ENCODE peak calls at places on chromosomes 11 and 22, in six cellular contexts. W is BJ, S is cardiac fibroblast, K is astrocyte, P is body of pancreas, H is adipocyte. Y is an unnamed sample.

GRCh38 chr11:7893792-7894191 is 37.3 kb downstream of the OR10A6 start:
- DNase-seq in W (no peak), S (no peak), K (no peak), P (peak; percentile 45), H (no peak), Y (no peak)

GRCh38 chr11:120109531-120109930 is 28.4 kb downstream of the TRIM29 start:
- DNase-seq in W (no peak), S (no peak), K (no peak), P (no peak), H (no peak), Y (no peak)

GRCh38 chr11:46127150-46127638 is 5.9 kb upstream of the PHF21A start:
- DNase-seq in W (no peak), S (peak; percentile 85), K (peak; percentile 19), P (no peak), H (peak; percentile 59), Y (no peak)

GRCh38 chr11:81222491-81222890 is 1511.2 kb downstream of the FAM181B start:
- DNase-seq in W (no peak), S (no peak), K (no peak), P (no peak), H (no peak), Y (no peak)

GRCh38 chr22:17368727-17369552 is at the start of gene CECR2:
- DNase-seq in W (no peak), S (peak; percentile 61), K (peak; percentile 0), P (peak; percentile 49), H (peak; percentile 1), Y (no peak)

GRCh38 chr11:45321031-45321595 is 35.0 kb upstream of the SYT13 start:
- DNase-seq in W (no peak), S (no peak), K (no peak), P (no peak), H (no peak), Y (no peak)

GRCh38 chr11:38345286-38345685 is 1747.2 kb upstream of the RAG2 start:
- DNase-seq in W (no peak), S (peak; percentile 28), K (peak; percentile 53), P (no peak), H (no peak), Y (no peak)

GRCh38 chr11:95108671-95109551 is 19.3 kb downstream of the ENDOD1 start:
- DNase-seq in W (no peak), S (peak; percentile 75), K (peak; percentile 57), P (no peak), H (peak; percentile 20), Y (no peak)

GRCh38 chr11:57527056-57527631 is 3.4 kb downstream of the TIMM10 start:
- DNase-seq in W (no peak), S (peak; percentile 73), K (peak; percentile 20), P (peak; percentile 88), H (peak; percentile 81), Y (no peak)

GRCh38 chr11:3738241-3738640 is 59.1 kb downstream of the NUP98 start:
- DNase-seq in W (no peak), S (peak; percentile 48), K (peak; percentile 17), P (no peak), H (peak; percentile 69), Y (no peak)

GRCh38 chr11:28910926-28911325 is 802.7 kb downstream of the METTL15 start:
- DNase-seq in W (no peak), S (peak; percentile 16), K (no peak), P (no peak), H (peak; percentile 14), Y (no peak)

GRCh38 chr22:37427128-37427710 is at the start of gene ELFN2:
- DNase-seq in W (no peak), S (no peak), K (no peak), P (peak; percentile 37), H (peak; percentile 57), Y (no peak)

GRCh38 chr11:61126266-61126665 is 24.0 kb downstream of the CD5 start:
- DNase-seq in W (no peak), S (peak; percentile 17), K (no peak), P (no peak), H (no peak), Y (no peak)

GRCh38 chr11:69208190-69209037 is 52.7 kb downstream of the SMIM38 start:
- DNase-seq in W (no peak), S (no peak), K (no peak), P (no peak), H (no peak), Y (no peak)

GRCh38 chr11:104043678-104044239 is 7.3 kb downstream of the DDI1 start:
- DNase-seq in W (no peak), S (no peak), K (peak; percentile 64), P (no peak), H (no peak), Y (no peak)

GRCh38 chr22:23763579-23764331 is 965 bp downstream of the C22orf15 start:
- DNase-seq in W (no peak), S (no peak), K (no peak), P (no peak), H (no peak), Y (no peak)

GRCh38 chr11:74487875-74488274 is 5.6 kb downstream of the LIPT2 start:
- DNase-seq in W (no peak), S (peak; percentile 24), K (no peak), P (no peak), H (no peak), Y (no peak)

GRCh38 chr22:31995046-31995445 is 48.0 kb upstream of the SLC5A1 start:
- DNase-seq in W (no peak), S (no peak), K (no peak), P (no peak), H (no peak), Y (no peak)

GRCh38 chr11:126581871-126582270 is 226.4 kb downstream of the ST3GAL4 start:
- DNase-seq in W (no peak), S (no peak), K (no peak), P (no peak), H (no peak), Y (no peak)

GRCh38 chr11:69292221-69292648 is 1.7 kb upstream of the MYEOV start:
- DNase-seq in W (no peak), S (peak; percentile 49), K (no peak), P (peak; percentile 43), H (peak; percentile 55), Y (no peak)

GRCh38 chr11:71240865-71241691 is 11.3 kb downstream of the SHANK2 start:
- DNase-seq in W (peak; percentile 59), S (peak; percentile 82), K (peak; percentile 55), P (peak; percentile 37), H (peak; percentile 88), Y (no peak)

GRCh38 chr11:62451243-62451626 is 32.4 kb downstream of the SCGB1A1 start:
- DNase-seq in W (no peak), S (no peak), K (no peak), P (no peak), H (no peak), Y (no peak)

GRCh38 chr22:42473484-42474193 is 41.4 kb upstream of the NFAM1 start:
- DNase-seq in W (peak; percentile 9), S (peak; percentile 75), K (peak; percentile 14), P (no peak), H (peak; percentile 81), Y (no peak)

GRCh38 chr22:27416553-27417427 is 384.8 kb downstream of the MN1 start:
- DNase-seq in W (peak; percentile 40), S (peak; percentile 96), K (peak; percentile 90), P (no peak), H (peak; percentile 89), Y (no peak)

GRCh38 chr11:114196994-114197702 is 99.1 kb upstream of the NNMT start:
- DNase-seq in W (no peak), S (no peak), K (no peak), P (no peak), H (no peak), Y (no peak)

DNA sequence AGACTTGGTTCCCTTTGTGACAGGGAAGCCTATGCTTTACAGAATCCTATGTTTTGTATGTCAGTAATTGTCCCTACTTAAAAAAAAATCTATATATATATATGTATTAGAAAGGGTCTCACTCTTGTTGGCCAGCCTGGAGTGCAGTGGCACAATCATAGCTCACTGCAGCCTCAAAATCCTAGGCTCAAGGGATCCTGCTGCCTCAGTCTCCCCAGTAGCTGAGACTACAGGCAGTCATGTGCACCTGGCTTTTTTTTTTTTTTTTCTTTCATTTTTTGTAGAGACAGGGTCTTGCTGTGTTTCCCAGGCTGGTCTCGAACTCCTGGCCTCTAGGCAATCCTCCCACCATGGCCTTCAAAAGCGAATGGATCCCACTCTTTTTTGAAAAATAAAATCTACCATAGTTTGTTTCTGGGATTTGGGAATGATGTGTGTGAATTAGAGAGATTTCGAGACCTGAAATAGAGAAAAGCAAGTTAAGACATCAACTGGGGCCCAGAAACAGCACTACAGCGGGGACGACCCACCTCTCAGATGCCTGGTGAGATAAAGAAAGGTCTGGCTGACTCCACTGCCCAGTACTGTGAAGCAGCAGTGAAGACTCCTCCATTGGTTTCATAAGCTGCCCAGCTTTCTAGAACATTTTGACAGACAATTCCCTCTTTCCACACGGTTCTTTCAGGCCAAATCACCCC is 1.9 kb upstream of the NEAT1 start:
- DNase-seq in W (no peak), S (no peak), K (no peak), P (peak; percentile 13), H (no peak), Y (no peak)
- H3K4me3 ChIP-seq in W (peak overlapping the region; percentile 23), S (no peak overlapping the region), K (no peak overlapping the region), P (no peak overlapping the region), H (peak overlapping the region; percentile 78), Y (peak overlapping the region; percentile 94)

DNA sequence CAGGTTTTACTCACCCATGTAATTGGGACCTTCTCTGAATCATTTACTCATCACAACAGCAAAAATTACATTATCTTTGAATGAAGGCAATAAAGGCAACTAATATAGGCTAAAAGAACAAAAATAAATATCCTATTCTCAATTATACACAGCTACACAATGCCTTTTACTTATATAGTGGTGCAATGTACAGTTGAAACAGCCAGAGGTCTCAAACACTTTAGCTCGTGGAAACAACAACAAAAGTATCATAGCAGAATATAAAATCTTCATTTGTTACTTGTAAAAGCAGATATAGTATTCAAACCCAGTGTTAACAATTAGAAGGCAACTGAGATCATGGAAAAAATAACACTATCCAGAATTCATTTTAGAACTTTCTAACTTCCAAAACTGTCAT is 20.6 kb upstream of the CCDC34 start:
- DNase-seq in W (no peak), S (no peak), K (no peak), P (no peak), H (no peak), Y (no peak)
- H3K4me3 ChIP-seq in W (no peak overlapping the region), S (no peak overlapping the region), K (no peak overlapping the region), P (no peak overlapping the region), H (no peak overlapping the region), Y (peak overlapping the region; percentile 66)

DNA sequence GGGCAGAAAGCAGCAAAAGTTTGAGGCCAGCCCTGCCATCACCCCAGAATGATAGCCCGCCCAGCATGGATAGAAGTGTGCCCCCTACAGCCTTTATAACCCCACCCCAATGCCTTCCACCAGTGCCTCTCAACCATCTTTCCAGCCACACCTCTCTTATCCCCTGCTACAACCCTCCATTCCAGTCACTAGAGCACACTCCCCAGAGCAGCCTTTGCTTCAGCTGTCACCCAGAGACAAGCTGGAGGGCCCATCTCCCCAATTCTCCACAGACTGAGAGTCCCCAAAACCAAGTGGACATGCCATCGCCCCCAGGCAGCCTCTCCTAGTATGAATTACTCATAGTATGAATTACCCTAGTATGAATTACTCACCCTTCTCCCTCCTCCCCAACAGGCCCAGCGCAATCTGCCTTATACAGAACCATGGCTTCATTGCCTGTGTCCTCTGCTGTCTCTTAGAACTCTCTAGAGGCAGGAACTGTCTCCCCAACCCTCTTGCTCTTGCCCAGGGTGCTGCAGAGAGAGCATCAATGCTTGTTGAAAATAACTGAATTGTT is 24.9 kb downstream of the MYH9 start:
- DNase-seq in W (no peak), S (peak; percentile 71), K (no peak), P (peak; percentile 18), H (peak; percentile 62), Y (no peak)
- H3K4me3 ChIP-seq in W (no peak overlapping the region), S (no peak overlapping the region), K (peak overlapping the region; percentile 1), P (no peak overlapping the region), H (no peak overlapping the region), Y (peak overlapping the region; percentile 34)

GRCh38 chr11:82889133-82890001 is 10.9 kb downstream of the PRCP start:
- DNase-seq in W (no peak), S (no peak), K (no peak), P (no peak), H (no peak), Y (no peak)

GRCh38 chr11:82883853-82884252 is 16.4 kb downstream of the PRCP start:
- DNase-seq in W (no peak), S (peak; percentile 25), K (no peak), P (no peak), H (no peak), Y (no peak)
- H3K4me3 ChIP-seq in W (no peak overlapping the region), S (no peak overlapping the region), K (no peak overlapping the region), P (no peak overlapping the region), H (no peak overlapping the region), Y (no peak overlapping the region)

Y was measured in thoracic aorta.